ENCODE peak calls at places on chromosomes 3 and 15, in ten cellular contexts. T, A, F, W, C, G, N, S, K and V are unnamed samples.

GRCh38 chr3:115068799-115069198 is 78.3 kb downstream of the ZBTB20 start:
- DNase-seq in T (no peak), A (no peak), F (no peak), W (no peak), C (no peak), G (no peak), N (no peak), S (no peak), K (no peak), V (no peak)

GRCh38 chr3:111577798-111578685 is 17.1 kb downstream of the ZBED2 start:
- DNase-seq in T (no peak), A (peak; percentile 47), F (no peak), W (no peak), C (no peak), G (no peak), N (no peak), S (peak; percentile 69), K (peak; percentile 80), V (no peak)

GRCh38 chr3:195394700-195395099 is 48.1 kb downstream of the ACAP2 start:
- DNase-seq in T (no peak), A (no peak), F (no peak), W (no peak), C (no peak), G (no peak), N (no peak), S (no peak), K (no peak), V (no peak)

GRCh38 chr3:1294566-1294965 is 201.7 kb downstream of the CNTN6 start:
- DNase-seq in T (no peak), A (no peak), F (no peak), W (no peak), C (no peak), G (no peak), N (no peak), S (no peak), K (no peak), V (no peak)

GRCh38 chr3:136860541-136860940 is 1.5 kb upstream of the NCK1 start:
- DNase-seq in T (no peak), A (no peak), F (no peak), W (no peak), C (no peak), G (no peak), N (no peak), S (no peak), K (no peak), V (no peak)

GRCh38 chr15:67824900-67825879 is at the start of gene SKOR1:
- DNase-seq in T (no peak), A (no peak), F (peak; percentile 57), W (peak; percentile 75), C (peak; percentile 74), G (no peak), N (no peak), S (no peak), K (no peak), V (peak; percentile 59)

GRCh38 chr3:127002195-127003174 is 19.6 kb downstream of the PLXNA1 start:
- DNase-seq in T (peak; percentile 82), A (peak; percentile 72), F (peak; percentile 93), W (peak; percentile 96), C (peak; percentile 89), G (peak; percentile 58), N (peak; percentile 71), S (no peak), K (peak; percentile 82), V (peak; percentile 74)

GRCh38 chr3:4755566-4755965 is 223.7 kb upstream of the BHLHE40 start:
- DNase-seq in T (no peak), A (no peak), F (no peak), W (no peak), C (no peak), G (no peak), N (no peak), S (no peak), K (no peak), V (no peak)

GRCh38 chr3:188170461-188171459 is 16.8 kb downstream of the LPP start:
- DNase-seq in T (no peak), A (no peak), F (no peak), W (no peak), C (no peak), G (no peak), N (no peak), S (no peak), K (peak; percentile 86), V (no peak)

DNA sequence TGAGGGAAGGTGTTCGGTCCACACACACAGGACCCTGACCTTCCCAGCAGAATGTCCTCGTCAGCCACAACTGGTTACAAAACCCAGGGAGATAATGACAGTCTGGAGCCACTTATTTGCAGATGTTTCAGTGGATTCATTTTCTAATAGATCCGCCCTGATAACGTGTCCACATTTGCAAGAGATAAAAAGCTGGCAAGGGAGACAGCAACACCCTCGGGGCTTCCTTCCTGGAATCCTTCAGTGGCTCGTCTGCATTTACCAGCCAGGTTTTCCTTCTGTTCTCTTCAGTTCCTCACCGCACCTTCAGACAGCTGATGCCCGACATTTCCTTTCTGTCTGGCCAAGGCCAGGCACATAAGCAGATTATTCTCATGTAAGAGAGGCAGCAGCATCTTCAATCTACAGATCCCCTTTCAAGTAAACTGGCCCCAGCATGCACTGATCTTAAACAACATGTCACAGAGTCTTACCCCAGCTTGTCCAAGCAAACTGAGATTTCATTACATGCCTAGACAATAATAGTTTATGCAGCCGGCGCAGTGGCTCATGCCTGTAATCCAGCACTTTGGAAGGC is 56.2 kb upstream of the SPATA12 start:
- DNase-seq in T (no peak), A (no peak), F (no peak), W (no peak), C (no peak), G (no peak), N (no peak), S (no peak), K (peak; percentile 44), V (no peak)
- H3K27ac ChIP-seq in T (no peak overlapping the region), A (no peak overlapping the region), F (peak overlapping the region; percentile 25), W (no peak overlapping the region), C (no peak overlapping the region), G (no peak overlapping the region), N (no peak overlapping the region), S (no peak overlapping the region), K (no peak overlapping the region), V (no peak overlapping the region)

GRCh38 chr15:69553686-69554085 is 101.1 kb downstream of the RPLP1 start:
- DNase-seq in T (no peak), A (peak; percentile 76), F (no peak), W (no peak), C (no peak), G (no peak), N (no peak), S (no peak), K (no peak), V (no peak)

GRCh38 chr15:69548771-69549170 is 96.2 kb downstream of the RPLP1 start:
- DNase-seq in T (no peak), A (no peak), F (no peak), W (no peak), C (no peak), G (no peak), N (no peak), S (no peak), K (no peak), V (no peak)

GRCh38 chr15:69554321-69554961 is 101.8 kb downstream of the RPLP1 start:
- DNase-seq in T (no peak), A (peak; percentile 88), F (no peak), W (no peak), C (no peak), G (no peak), N (peak; percentile 40), S (no peak), K (no peak), V (no peak)

GRCh38 chr15:69552057-69552815 is 99.6 kb downstream of the RPLP1 start:
- DNase-seq in T (no peak), A (no peak), F (no peak), W (no peak), C (no peak), G (no peak), N (no peak), S (no peak), K (no peak), V (no peak)

DNA sequence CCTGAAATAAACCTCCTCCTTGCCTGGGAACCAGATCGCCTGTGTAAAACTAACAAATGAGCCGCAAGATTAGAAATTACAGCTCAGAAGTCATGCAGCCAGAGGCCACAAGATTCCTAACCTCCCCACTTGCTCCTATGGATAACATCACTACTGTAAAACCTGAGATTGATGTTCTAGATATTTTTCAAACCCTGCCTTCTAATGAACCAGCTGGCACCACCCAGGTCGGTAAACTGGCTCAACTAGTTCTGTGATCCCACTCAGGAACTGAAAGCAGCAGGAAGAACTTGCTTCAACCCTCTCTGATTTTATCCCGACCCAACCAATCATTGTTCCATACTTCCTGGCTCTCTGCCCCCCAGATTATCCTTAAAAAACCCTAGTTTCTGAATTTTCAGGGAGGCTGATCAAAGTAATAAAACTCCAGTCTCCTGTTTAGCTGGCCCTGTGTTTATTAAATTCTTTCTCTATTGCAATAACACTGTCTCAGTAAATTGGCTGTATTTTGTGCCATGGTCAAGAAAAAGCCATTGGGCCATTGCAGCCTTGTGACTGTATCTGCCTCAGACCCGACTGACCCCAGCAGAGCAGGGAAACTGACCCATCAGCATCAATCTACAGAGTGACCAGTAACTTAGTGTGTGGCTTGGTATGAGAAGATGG is 98.9 kb downstream of the RPLP1 start:
- DNase-seq in T (no peak), A (no peak), F (no peak), W (no peak), C (no peak), G (no peak), N (no peak), S (no peak), K (no peak), V (no peak)
- H3K4me1 ChIP-seq in T (peaks cover 6% of the 10 kb centered on the region), A (peaks cover 11% of the 10 kb centered on the region), F (no peaks in the 10 kb centered on the region), W (no peaks in the 10 kb centered on the region), C (no peaks in the 10 kb centered on the region), G (no peaks in the 10 kb centered on the region), N (peaks cover 17% of the 10 kb centered on the region), S (no peaks in the 10 kb centered on the region), K (no peaks in the 10 kb centered on the region), V (no peaks in the 10 kb centered on the region)

GRCh38 chr3:159732172-159733111 is 256.2 kb upstream of the IL12A start:
- DNase-seq in T (no peak), A (no peak), F (no peak), W (no peak), C (no peak), G (no peak), N (no peak), S (peak; percentile 27), K (peak; percentile 82), V (no peak)
- TF ChIP-seq CTCF in T (no peak), A (no peak), F (no peak), W (no peak), C (no peak), G (no peak), N (no peak), S (no peak), K (peak; percentile 42), V (no peak)

DNA sequence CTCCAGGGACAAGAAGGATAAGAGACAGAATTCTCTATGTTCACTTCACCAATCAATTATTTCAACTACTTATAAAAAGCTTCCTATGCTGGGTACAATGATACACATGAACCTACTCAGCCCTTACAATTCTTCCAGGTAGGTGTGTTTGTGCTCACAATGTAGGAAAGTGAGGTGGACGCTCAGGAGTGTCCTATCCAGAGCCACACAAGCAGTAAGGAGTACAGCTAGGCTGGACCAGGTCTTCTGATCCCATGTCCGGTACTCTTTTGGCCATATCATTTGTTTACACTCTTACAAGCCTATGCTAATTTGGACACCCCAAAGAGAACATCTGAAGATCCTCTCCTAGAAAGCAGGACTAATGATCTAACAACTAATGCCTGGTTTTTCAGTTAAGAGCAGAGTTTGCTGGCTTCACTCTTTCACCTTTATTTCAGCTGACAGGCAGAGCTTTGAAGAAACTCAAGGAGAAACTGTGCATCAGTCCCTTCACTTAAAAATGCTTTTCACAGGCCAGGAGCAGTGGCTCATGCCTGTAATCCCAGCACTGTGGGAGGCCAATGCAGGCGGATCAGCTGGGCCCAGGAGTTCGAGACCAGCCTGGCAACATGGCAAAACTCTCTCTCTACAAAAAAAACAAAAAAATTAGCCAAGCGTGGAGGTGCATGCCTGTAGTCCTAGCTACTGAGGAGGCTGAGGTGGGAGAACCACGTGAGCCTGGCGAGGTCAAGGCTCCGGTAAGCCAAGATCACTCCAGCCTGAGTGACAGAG is 27.5 kb downstream of the IGF2BP2 start:
- DNase-seq in T (no peak), A (no peak), F (no peak), W (no peak), C (no peak), G (no peak), N (no peak), S (no peak), K (no peak), V (no peak)
- H3K27ac ChIP-seq in T (no peak overlapping the region), A (no peak overlapping the region), F (no peak overlapping the region), W (no peak overlapping the region), C (no peak overlapping the region), G (no peak overlapping the region), N (peak overlapping the region; percentile 50), S (peak overlapping the region; percentile 84), K (peak overlapping the region; percentile 99), V (peak overlapping the region; percentile 12)